ENCODE peak calls at places on chromosome 15, in eight cellular contexts. P is islet precursor cell, O is memory B cell, J is brain microvascular endothelial cell, X is SHP77, Y is NCI-H1092, V is AG08395, U is HEK293T. D is an unnamed sample.

GRCh38 chr15:90826886-90827435 is 41.4 kb upstream of the FURIN start:
- DNase-seq in V (no peak), O (no peak), U (no peak), P (no peak), J (no peak), Y (no peak), X (no peak), D (no peak)

GRCh38 chr15:79682851-79683288 is 213.9 kb downstream of the MTHFS start:
- DNase-seq in Y (no peak), J (peak; percentile 37), P (no peak), U (no peak), O (no peak), V (peak; percentile 56), X (no peak), D (no peak)

GRCh38 chr15:67839358-67839928 is 402 bp downstream of the RNU6-1 start:
- DNase-seq in V (peak; percentile 35), X (peak; percentile 60), Y (no peak), O (no peak), J (no peak), P (no peak), U (peak; percentile 57), D (peak; percentile 68)

GRCh38 chr15:51121118-51121517 is 26.4 kb upstream of the TNFAIP8L3 start:
- DNase-seq in P (peak; percentile 79), O (no peak), X (no peak), Y (no peak), J (peak; percentile 97), V (peak; percentile 89), U (no peak), D (no peak)

GRCh38 chr15:74420193-74420905 is 13.4 kb downstream of the SEMA7A start:
- DNase-seq in O (no peak), V (no peak), P (no peak), Y (no peak), J (no peak), U (no peak), X (no peak), D (no peak)

GRCh38 chr15:77645602-77646001 is 12.9 kb upstream of the LINGO1 start:
- DNase-seq in Y (no peak), X (no peak), O (no peak), U (no peak), V (no peak), J (no peak), P (no peak), D (no peak)

GRCh38 chr15:90221251-90221900 is 12.4 kb downstream of the CIB1 start:
- DNase-seq in P (peak; percentile 87), J (peak; percentile 71), U (peak; percentile 87), X (peak; percentile 67), Y (no peak), V (peak; percentile 93), O (no peak), D (peak; percentile 91)

GRCh38 chr15:39589815-39590644 is 9.2 kb downstream of the THBS1 start:
- DNase-seq in V (no peak), P (no peak), Y (no peak), J (no peak), U (no peak), O (no peak), X (no peak), D (no peak)

GRCh38 chr15:41020311-41020710 is 67.0 kb downstream of the CHAC1 start:
- DNase-seq in P (no peak), X (no peak), O (no peak), Y (no peak), U (no peak), V (no peak), J (no peak), D (no peak)